ENCODE peak calls at places on chromosomes 6 and 20, in six cellular contexts. E is H1, D is IMR-90, M is mesenchymal stem cell, R is trophoblast cell, W is neuronal stem cell. K is an unnamed sample.

GRCh38 chr6:79947191-79948173 is at the start of gene ELOVL4:
- DNase-seq in E (peak; percentile 79), R (no peak), D (peak; percentile 74), M (peak; percentile 78), W (peak; percentile 76), K (peak; percentile 96)

GRCh38 chr6:43129434-43130194 is 41.5 kb upstream of the SRF start:
- DNase-seq in W (no peak), R (no peak), D (peak; percentile 35), M (peak; percentile 42), E (no peak), K (no peak)

GRCh38 chr20:24096256-24096655 is 107.7 kb upstream of the GGTLC1 start:
- DNase-seq in D (no peak), E (no peak), R (no peak), W (no peak), M (no peak), K (no peak)

GRCh38 chr6:105424177-105424783 is 21.4 kb upstream of the PREP start:
- DNase-seq in R (peak; percentile 23), D (peak; percentile 63), E (peak; percentile 64), M (peak; percentile 66), W (peak; percentile 62), K (peak; percentile 67)

GRCh38 chr6:30915591-30915946 is 1.5 kb downstream of the VARS2 start:
- DNase-seq in E (no peak), D (peak; percentile 71), R (peak; percentile 11), M (peak; percentile 80), W (peak; percentile 67), K (peak; percentile 44)

GRCh38 chr6:118187568-118188164 is 280.6 kb downstream of the SLC35F1 start:
- DNase-seq in W (no peak), M (peak; percentile 89), E (no peak), R (no peak), D (no peak), K (no peak)

GRCh38 chr20:2804041-2804828 is 3.8 kb upstream of the CPXM1 start:
- DNase-seq in R (peak; percentile 61), E (no peak), D (no peak), M (no peak), W (no peak), K (no peak)

GRCh38 chr6:57328074-57328473 is 10.6 kb downstream of the PRIM2 start:
- DNase-seq in E (no peak), W (no peak), M (no peak), D (no peak), R (no peak), K (no peak)

GRCh38 chr20:19251506-19251905 is 39.1 kb downstream of the SLC24A3 start:
- DNase-seq in W (no peak), E (no peak), M (no peak), R (no peak), D (no peak), K (no peak)

GRCh38 chr6:169669889-169670288 is 31.9 kb downstream of the WDR27 start:
- DNase-seq in W (no peak), M (peak; percentile 30), E (no peak), R (no peak), D (peak; percentile 32), K (no peak)

GRCh38 chr6:129849456-129849855 is 11.7 kb downstream of the TMEM244 start:
- DNase-seq in D (peak; percentile 88), R (no peak), W (no peak), M (peak; percentile 61), E (no peak), K (no peak)

GRCh38 chr20:59094576-59094975 is 52.0 kb upstream of the PRELID3B start:
- DNase-seq in W (no peak), D (no peak), R (no peak), M (no peak), E (no peak), K (peak; percentile 63)

GRCh38 chr6:23441813-23442212 is 684.2 kb upstream of the NRSN1 start:
- DNase-seq in R (no peak), D (no peak), M (no peak), W (no peak), E (no peak), K (no peak)

GRCh38 chr6:142377112-142377848 is 75.5 kb downstream of the ADGRG6 start:
- DNase-seq in R (no peak), W (no peak), D (peak; percentile 26), E (peak; percentile 47), M (peak; percentile 70), K (peak; percentile 88)

GRCh38 chr6:21111399-21111725 is 482.2 kb upstream of the SOX4 start:
- DNase-seq in R (no peak), M (no peak), E (no peak), D (peak; percentile 1), W (no peak), K (no peak)

GRCh38 chr6:6694368-6694780 is 105.9 kb downstream of the LY86 start:
- DNase-seq in R (no peak), E (no peak), M (no peak), W (no peak), D (no peak), K (peak; percentile 75)

GRCh38 chr20:51376121-51376520 is 166.4 kb downstream of the NFATC2 start:
- DNase-seq in D (no peak), E (no peak), M (no peak), R (no peak), W (no peak), K (no peak)

GRCh38 chr6:14739830-14740229 is 506.0 kb upstream of the JARID2 start:
- DNase-seq in D (no peak), M (no peak), W (no peak), E (no peak), R (peak; percentile 28), K (no peak)

GRCh38 chr6:129598244-129599187 is 111.5 kb downstream of the ARHGAP18 start:
- DNase-seq in M (peak; percentile 80), W (peak; percentile 65), R (peak; percentile 28), D (peak; percentile 84), E (no peak), K (no peak)

GRCh38 chr20:37524221-37524700 is 3.2 kb downstream of the NNAT start:
- DNase-seq in M (no peak), R (no peak), E (no peak), W (no peak), D (no peak), K (no peak)

GRCh38 chr20:23419995-23420901 is 1.0 kb downstream of the NAPB start:
- DNase-seq in R (peak; percentile 65), D (peak; percentile 70), E (no peak), M (peak; percentile 81), W (peak; percentile 1), K (no peak)

GRCh38 chr20:6212903-6213302 is 90.1 kb upstream of the FERMT1 start:
- DNase-seq in M (no peak), W (no peak), R (no peak), D (no peak), E (no peak), K (peak; percentile 30)

GRCh38 chr20:4326194-4327065 is 311.1 kb upstream of the RNF24 start:
- DNase-seq in R (peak; percentile 88), M (no peak), W (no peak), D (peak; percentile 4), E (no peak), K (no peak)

GRCh38 chr6:14322841-14323240 is 205.3 kb downstream of the CD83 start:
- DNase-seq in E (no peak), W (no peak), R (no peak), M (no peak), D (no peak), K (no peak)

GRCh38 chr6:15304337-15305078 is 58.6 kb downstream of the JARID2 start:
- DNase-seq in M (no peak), D (no peak), R (no peak), E (no peak), W (no peak), K (no peak)

GRCh38 chr20:1626528-1627192 is 6.9 kb upstream of the SIRPB1 start:
- DNase-seq in E (no peak), R (no peak), W (no peak), D (no peak), M (no peak), K (no peak)

GRCh38 chr6:132466952-132467351 is 46.0 kb downstream of the STX7 start:
- DNase-seq in W (no peak), E (no peak), R (peak; percentile 7), D (peak; percentile 78), M (peak; percentile 29), K (no peak)

GRCh38 chr6:84862843-84863242 is 98.4 kb upstream of the TBX18 start:
- DNase-seq in E (no peak), W (no peak), M (no peak), R (no peak), D (no peak), K (no peak)
- H4K91ac ChIP-seq in E (no peak overlapping the region), W (no peak overlapping the region), M (no peak overlapping the region), R (no peak overlapping the region), D (no peak overlapping the region), K (no peak overlapping the region)

GRCh38 chr6:34338377-34338776 is 54.1 kb downstream of the NUDT3 start:
- DNase-seq in M (no peak), D (no peak), R (no peak), W (no peak), E (no peak), K (no peak)

GRCh38 chr6:34332255-34333198 is 59.9 kb downstream of the NUDT3 start:
- DNase-seq in R (no peak), D (no peak), M (no peak), W (no peak), E (no peak), K (no peak)

GRCh38 chr6:34331361-34332050 is 61.0 kb downstream of the NUDT3 start:
- DNase-seq in D (peak; percentile 29), W (no peak), R (no peak), E (no peak), M (no peak), K (no peak)

GRCh38 chr6:34334796-34335416 is 57.6 kb downstream of the NUDT3 start:
- DNase-seq in R (no peak), W (no peak), M (no peak), E (no peak), D (no peak), K (no peak)

GRCh38 chr6:34333858-34334257 is 58.6 kb downstream of the NUDT3 start:
- DNase-seq in M (no peak), R (no peak), W (no peak), D (no peak), E (no peak), K (no peak)
- H4K91ac ChIP-seq in M (no peak overlapping the region), R (no peak overlapping the region), W (no peak overlapping the region), D (no peak overlapping the region), E (no peak overlapping the region), K (no peak overlapping the region)

GRCh38 chr6:167760979-167761793 is 65.5 kb upstream of the AFDN start:
- DNase-seq in R (peak; percentile 42), E (no peak), M (peak; percentile 99), D (peak; percentile 0), W (no peak), K (no peak)
- H4K91ac ChIP-seq in R (peak overlapping the region; percentile 40), E (no peak overlapping the region), M (peak overlapping the region; percentile 40), D (no peak overlapping the region), W (no peak overlapping the region), K (no peak overlapping the region)

GRCh38 chr6:2429032-2429431 is 183.6 kb upstream of the GMDS start:
- DNase-seq in W (no peak), M (no peak), E (no peak), D (no peak), R (no peak), K (no peak)

GRCh38 chr6:2430617-2431016 is 185.2 kb upstream of the GMDS start:
- DNase-seq in R (no peak), D (no peak), E (no peak), M (no peak), W (no peak), K (no peak)

GRCh38 chr6:2429460-2429859 is 184.1 kb upstream of the GMDS start:
- DNase-seq in E (no peak), W (no peak), M (peak; percentile 70), R (no peak), D (peak; percentile 76), K (no peak)

GRCh38 chr6:2432258-2432657 is 186.9 kb upstream of the GMDS start:
- DNase-seq in D (peak; percentile 97), E (no peak), M (peak; percentile 85), R (peak; percentile 68), W (no peak), K (no peak)

GRCh38 chr6:2426561-2427340 is 181.3 kb upstream of the GMDS start:
- DNase-seq in R (no peak), M (peak; percentile 11), E (no peak), D (peak; percentile 64), W (no peak), K (no peak)
- H4K91ac ChIP-seq in R (no peak overlapping the region), M (no peak overlapping the region), E (no peak overlapping the region), D (peak overlapping the region; percentile 77), W (no peak overlapping the region), K (no peak overlapping the region)

K was measured in H9.